ENCODE peak calls at places on chromosomes 11 and 22, in ten cellular contexts. One of them, this sample, is unnamed.

GRCh38 chr11:8033791-8034585 is 46.9 kb downstream of the EIF3F start:
- DNase-seq in NB4: no peak
- DNase-seq in K562: no peak
- DNase-seq in adrenal gland: no peak
- DNase-seq in ovary: no peak
- DNase-seq in body of pancreas: no peak
- DNase-seq in esophagus squamous epithelium: no peak
- DNase-seq in GM12892: no peak
- DNase-seq in IMR-90: no peak
- DNase-seq in suprapubic skin: no peak
- DNase-seq in this sample: no peak

GRCh38 chr11:103585401-103585800 is 451.0 kb upstream of the DDI1 start:
- DNase-seq in NB4: no peak
- DNase-seq in K562: no peak
- DNase-seq in adrenal gland: no peak
- DNase-seq in ovary: no peak
- DNase-seq in body of pancreas: no peak
- DNase-seq in esophagus squamous epithelium: no peak
- DNase-seq in GM12892: no peak
- DNase-seq in IMR-90: no peak
- DNase-seq in suprapubic skin: no peak
- DNase-seq in this sample: no peak

GRCh38 chr11:132131962-132132361 is 761.5 kb downstream of the NTM start:
- DNase-seq in NB4: no peak
- DNase-seq in K562: no peak
- DNase-seq in adrenal gland: no peak
- DNase-seq in ovary: no peak
- DNase-seq in body of pancreas: no peak
- DNase-seq in esophagus squamous epithelium: no peak
- DNase-seq in GM12892: no peak
- DNase-seq in IMR-90: no peak
- DNase-seq in suprapubic skin: no peak
- DNase-seq in this sample: no peak

GRCh38 chr11:71201231-71201630 is 51.1 kb downstream of the SHANK2 start:
- DNase-seq in NB4: no peak
- DNase-seq in K562: no peak
- DNase-seq in adrenal gland: no peak
- DNase-seq in ovary: no peak
- DNase-seq in body of pancreas: no peak
- DNase-seq in esophagus squamous epithelium: no peak
- DNase-seq in GM12892: no peak
- DNase-seq in IMR-90: no peak
- DNase-seq in suprapubic skin: no peak
- DNase-seq in this sample: no peak

GRCh38 chr11:8019671-8020597 is 32.8 kb downstream of the EIF3F start:
- DNase-seq in NB4: no peak
- DNase-seq in K562: no peak
- DNase-seq in adrenal gland: peak
- DNase-seq in ovary: peak
- DNase-seq in body of pancreas: peak
- DNase-seq in esophagus squamous epithelium: no peak
- DNase-seq in GM12892: no peak
- DNase-seq in IMR-90: peak
- DNase-seq in suprapubic skin: no peak
- DNase-seq in this sample: peak

GRCh38 chr11:67285541-67286498 is 3.3 kb upstream of the ANKRD13D start:
- DNase-seq in NB4: peak
- DNase-seq in K562: no peak
- DNase-seq in adrenal gland: no peak
- DNase-seq in ovary: peak
- DNase-seq in body of pancreas: no peak
- DNase-seq in esophagus squamous epithelium: no peak
- DNase-seq in GM12892: no peak
- DNase-seq in IMR-90: no peak
- DNase-seq in suprapubic skin: no peak
- DNase-seq in this sample: no peak

GRCh38 chr11:131546218-131546895 is 175.9 kb downstream of the NTM start:
- DNase-seq in NB4: no peak
- DNase-seq in K562: no peak
- DNase-seq in adrenal gland: no peak
- DNase-seq in ovary: no peak
- DNase-seq in body of pancreas: no peak
- DNase-seq in esophagus squamous epithelium: no peak
- DNase-seq in GM12892: no peak
- DNase-seq in IMR-90: no peak
- DNase-seq in suprapubic skin: no peak
- DNase-seq in this sample: no peak

GRCh38 chr11:45093761-45094455 is 52.5 kb upstream of the PRDM11 start:
- DNase-seq in NB4: no peak
- DNase-seq in K562: no peak
- DNase-seq in adrenal gland: no peak
- DNase-seq in ovary: no peak
- DNase-seq in body of pancreas: no peak
- DNase-seq in esophagus squamous epithelium: no peak
- DNase-seq in GM12892: no peak
- DNase-seq in IMR-90: no peak
- DNase-seq in suprapubic skin: no peak
- DNase-seq in this sample: no peak

GRCh38 chr11:43516316-43516820 is 157.6 kb downstream of the TTC17 start:
- DNase-seq in NB4: no peak
- DNase-seq in K562: no peak
- DNase-seq in adrenal gland: no peak
- DNase-seq in ovary: no peak
- DNase-seq in body of pancreas: no peak
- DNase-seq in esophagus squamous epithelium: no peak
- DNase-seq in GM12892: no peak
- DNase-seq in IMR-90: no peak
- DNase-seq in suprapubic skin: no peak
- DNase-seq in this sample: no peak

GRCh38 chr22:42719656-42720262 is 911 bp downstream of the A4GALT start:
- DNase-seq in NB4: no peak
- DNase-seq in K562: no peak
- DNase-seq in adrenal gland: no peak
- DNase-seq in ovary: no peak
- DNase-seq in body of pancreas: no peak
- DNase-seq in esophagus squamous epithelium: no peak
- DNase-seq in GM12892: no peak
- DNase-seq in IMR-90: no peak
- DNase-seq in suprapubic skin: no peak
- DNase-seq in this sample: no peak

GRCh38 chr11:65934014-65934413 is 11.3 kb upstream of the TSGA10IP start:
- DNase-seq in NB4: no peak
- DNase-seq in K562: peak
- DNase-seq in adrenal gland: no peak
- DNase-seq in ovary: no peak
- DNase-seq in body of pancreas: no peak
- DNase-seq in esophagus squamous epithelium: no peak
- DNase-seq in GM12892: no peak
- DNase-seq in IMR-90: peak
- DNase-seq in suprapubic skin: no peak
- DNase-seq in this sample: no peak

GRCh38 chr11:75781831-75782230 is 13.3 kb downstream of the DGAT2 start:
- DNase-seq in NB4: no peak
- DNase-seq in K562: no peak
- DNase-seq in adrenal gland: no peak
- DNase-seq in ovary: no peak
- DNase-seq in body of pancreas: no peak
- DNase-seq in esophagus squamous epithelium: no peak
- DNase-seq in GM12892: no peak
- DNase-seq in IMR-90: no peak
- DNase-seq in suprapubic skin: no peak
- DNase-seq in this sample: no peak

GRCh38 chr11:69721745-69722144 is 17.9 kb upstream of the FGF19 start:
- DNase-seq in NB4: no peak
- DNase-seq in K562: no peak
- DNase-seq in adrenal gland: no peak
- DNase-seq in ovary: no peak
- DNase-seq in body of pancreas: peak
- DNase-seq in esophagus squamous epithelium: no peak
- DNase-seq in GM12892: no peak
- DNase-seq in IMR-90: no peak
- DNase-seq in suprapubic skin: no peak
- DNase-seq in this sample: no peak

GRCh38 chr11:122173587-122173986 is 57.6 kb upstream of the BLID start:
- DNase-seq in NB4: no peak
- DNase-seq in K562: no peak
- DNase-seq in adrenal gland: no peak
- DNase-seq in ovary: no peak
- DNase-seq in body of pancreas: no peak
- DNase-seq in esophagus squamous epithelium: no peak
- DNase-seq in GM12892: no peak
- DNase-seq in IMR-90: no peak
- DNase-seq in suprapubic skin: no peak
- DNase-seq in this sample: no peak

GRCh38 chr11:68889948-68890446 is 13.6 kb downstream of the MRPL21 start:
- DNase-seq in NB4: peak
- DNase-seq in K562: peak
- DNase-seq in adrenal gland: no peak
- DNase-seq in ovary: peak
- DNase-seq in body of pancreas: peak
- DNase-seq in esophagus squamous epithelium: no peak
- DNase-seq in GM12892: no peak
- DNase-seq in IMR-90: peak
- DNase-seq in suprapubic skin: peak
- DNase-seq in this sample: peak

GRCh38 chr11:129968611-129969419 is 33.8 kb downstream of the PRDM10 start:
- DNase-seq in NB4: peak
- DNase-seq in K562: no peak
- DNase-seq in adrenal gland: no peak
- DNase-seq in ovary: no peak
- DNase-seq in body of pancreas: no peak
- DNase-seq in esophagus squamous epithelium: no peak
- DNase-seq in GM12892: no peak
- DNase-seq in IMR-90: no peak
- DNase-seq in suprapubic skin: no peak
- DNase-seq in this sample: no peak
- TF ChIP-seq POLR2A in NB4: no peak
- TF ChIP-seq POLR2A in K562: no peak
- TF ChIP-seq POLR2A in adrenal gland: no peak
- TF ChIP-seq POLR2A in ovary: no peak
- TF ChIP-seq POLR2A in body of pancreas: no peak
- TF ChIP-seq POLR2A in esophagus squamous epithelium: no peak
- TF ChIP-seq POLR2A in GM12892: no peak
- TF ChIP-seq POLR2A in IMR-90: no peak
- TF ChIP-seq POLR2A in suprapubic skin: no peak
- TF ChIP-seq POLR2A in this sample: no peak

DNA sequence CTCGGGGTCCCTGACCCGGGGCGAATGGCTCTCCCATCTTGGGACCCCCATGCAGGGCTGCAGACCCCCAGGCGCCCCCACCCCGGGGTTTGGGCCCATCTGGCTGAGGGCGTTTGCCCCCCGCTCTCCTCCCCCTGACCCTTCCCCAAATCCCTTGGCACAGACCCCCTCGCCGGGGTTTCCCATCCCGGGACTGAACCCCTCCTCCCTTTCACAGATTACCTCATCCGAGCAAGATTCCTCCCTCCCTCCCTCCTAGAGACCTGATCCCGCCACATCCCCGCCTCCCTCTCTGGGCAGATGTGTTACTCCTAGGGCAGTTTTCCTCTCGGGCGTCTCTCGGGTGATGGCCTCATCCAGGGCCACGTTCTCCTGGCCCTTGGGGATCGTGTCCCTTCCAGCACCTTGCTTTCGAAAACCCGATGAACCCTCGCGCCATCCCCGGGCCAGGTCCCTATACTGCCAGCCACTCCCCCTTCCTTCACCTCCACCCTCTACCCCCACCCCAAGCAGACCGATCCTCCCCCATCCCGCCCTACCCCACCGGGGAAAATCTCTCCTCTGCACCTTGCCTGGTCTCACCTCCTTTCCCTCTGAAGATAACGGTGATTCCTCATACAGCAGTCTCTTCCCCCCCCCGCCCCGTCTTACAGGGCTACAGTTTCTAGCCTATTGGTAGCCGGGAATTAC is 899 bp downstream of the KMT2A start:
- DNase-seq in NB4: peak
- DNase-seq in K562: peak
- DNase-seq in adrenal gland: peak
- DNase-seq in ovary: peak
- DNase-seq in body of pancreas: peak
- DNase-seq in esophagus squamous epithelium: no peak
- DNase-seq in GM12892: peak
- DNase-seq in IMR-90: peak
- DNase-seq in suprapubic skin: peak
- DNase-seq in this sample: no peak
- TF ChIP-seq POLR2A in NB4: no peak
- TF ChIP-seq POLR2A in K562: peak
- TF ChIP-seq POLR2A in adrenal gland: peak
- TF ChIP-seq POLR2A in ovary: no peak
- TF ChIP-seq POLR2A in body of pancreas: no peak
- TF ChIP-seq POLR2A in esophagus squamous epithelium: no peak
- TF ChIP-seq POLR2A in GM12892: no peak
- TF ChIP-seq POLR2A in IMR-90: no peak
- TF ChIP-seq POLR2A in suprapubic skin: no peak
- TF ChIP-seq POLR2A in this sample: no peak

DNA sequence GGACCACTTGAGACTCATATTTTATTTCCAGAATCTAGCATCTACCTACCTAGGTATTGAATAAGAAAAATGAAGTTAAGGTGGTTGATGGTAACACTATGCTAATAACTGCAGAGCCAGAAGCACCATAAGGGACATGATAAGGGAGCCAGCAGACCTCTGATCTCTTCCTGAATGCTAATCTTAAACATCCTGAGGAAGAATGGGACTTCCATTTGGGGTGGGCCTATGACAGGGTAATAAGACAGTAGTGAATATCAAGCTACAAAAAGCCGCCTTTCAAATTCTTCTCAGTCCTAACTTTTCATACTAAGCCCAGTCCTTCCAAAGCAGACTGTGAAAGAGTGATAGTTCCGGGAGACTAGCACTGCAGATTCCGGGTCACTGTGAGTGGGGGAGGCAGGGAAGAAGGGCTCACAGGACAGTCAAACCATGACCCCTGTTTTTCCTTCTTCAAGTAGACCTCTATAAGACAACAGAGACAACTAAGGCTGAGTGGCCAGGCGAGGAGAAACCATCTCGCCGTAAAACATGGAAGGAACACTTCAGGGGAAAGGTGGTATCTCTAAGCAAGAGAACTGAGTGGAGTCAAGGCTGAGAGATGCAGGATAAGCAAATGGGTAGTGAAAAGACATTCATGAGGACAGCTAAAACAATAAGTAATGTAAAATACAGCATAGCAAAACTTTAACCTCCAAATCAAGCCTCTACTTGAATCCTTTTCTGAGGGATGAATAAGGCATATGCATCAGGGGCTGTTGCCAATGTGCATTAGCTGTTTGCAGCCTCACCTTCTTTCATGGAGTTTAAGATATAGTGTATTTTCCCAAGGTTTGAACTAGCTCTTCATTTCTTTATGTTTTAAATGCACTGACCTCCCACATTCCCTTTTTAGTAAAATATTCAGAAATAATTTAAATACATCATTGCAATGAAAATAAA is 2.1 kb downstream of the HBB start:
- DNase-seq in NB4: no peak
- DNase-seq in K562: peak
- DNase-seq in adrenal gland: no peak
- DNase-seq in ovary: no peak
- DNase-seq in body of pancreas: no peak
- DNase-seq in esophagus squamous epithelium: no peak
- DNase-seq in GM12892: no peak
- DNase-seq in IMR-90: no peak
- DNase-seq in suprapubic skin: no peak
- DNase-seq in this sample: no peak
- TF ChIP-seq POLR2A in NB4: no peak
- TF ChIP-seq POLR2A in K562: no peak
- TF ChIP-seq POLR2A in adrenal gland: no peak
- TF ChIP-seq POLR2A in ovary: no peak
- TF ChIP-seq POLR2A in body of pancreas: no peak
- TF ChIP-seq POLR2A in esophagus squamous epithelium: no peak
- TF ChIP-seq POLR2A in GM12892: no peak
- TF ChIP-seq POLR2A in IMR-90: no peak
- TF ChIP-seq POLR2A in suprapubic skin: no peak
- TF ChIP-seq POLR2A in this sample: no peak

GRCh38 chr11:111360150-111361043 is 18.7 kb downstream of the POU2AF1 start:
- DNase-seq in NB4: no peak
- DNase-seq in K562: no peak
- DNase-seq in adrenal gland: no peak
- DNase-seq in ovary: no peak
- DNase-seq in body of pancreas: peak
- DNase-seq in esophagus squamous epithelium: no peak
- DNase-seq in GM12892: no peak
- DNase-seq in IMR-90: no peak
- DNase-seq in suprapubic skin: no peak
- DNase-seq in this sample: no peak
- TF ChIP-seq POLR2A in NB4: no peak
- TF ChIP-seq POLR2A in K562: no peak
- TF ChIP-seq POLR2A in adrenal gland: no peak
- TF ChIP-seq POLR2A in ovary: no peak
- TF ChIP-seq POLR2A in body of pancreas: peak
- TF ChIP-seq POLR2A in esophagus squamous epithelium: no peak
- TF ChIP-seq POLR2A in GM12892: no peak
- TF ChIP-seq POLR2A in IMR-90: no peak
- TF ChIP-seq POLR2A in suprapubic skin: no peak
- TF ChIP-seq POLR2A in this sample: no peak

This sample was measured in H54.